ENCODE peak calls at places on chromosomes 5 and 9, in eight cellular contexts. Z is adipocyte; Q is IMR-90; U is NT2/D1; D is GM23248; R is psoas muscle; P is naive thymus-derived CD4-positive, alpha-beta T cell; T is left ventricle myocardium inferior. Y is an unnamed sample. For H3K4me1, the result is how much of the 10 kb centered on the place peaks cover.

GRCh38 chr5:60842859-60843692 is 993 bp downstream of the ELOVL7 start:
- DNase-seq in U (no peak), P (no peak), R (no peak), T (no peak), D (peak), Q (no peak), Z (peak), Y (no peak)

GRCh38 chr5:91318727-91319126 is 64.4 kb downstream of the ARRDC3 start:
- DNase-seq in D (no peak), R (no peak), Q (no peak), U (no peak), T (no peak), P (no peak), Z (no peak), Y (no peak)

GRCh38 chr5:65172486-65173129 is 309.1 kb downstream of the ADAMTS6 start:
- DNase-seq in Q (peak), T (no peak), U (no peak), D (peak), Z (no peak), P (no peak), R (no peak), Y (no peak)

GRCh38 chr5:149267241-149267973 is 4.3 kb upstream of the AFAP1L1 start:
- DNase-seq in D (peak), P (no peak), Z (no peak), Q (no peak), T (no peak), U (no peak), R (no peak), Y (no peak)

GRCh38 chr9:115717711-115718173 is 435.8 kb upstream of the PAPPA start:
- DNase-seq in Z (peak), T (no peak), Q (peak), U (no peak), R (no peak), P (no peak), D (peak), Y (no peak)

GRCh38 chr5:149320791-149321330 is 24.4 kb upstream of the GRPEL2 start:
- DNase-seq in D (peak), T (peak), Z (peak), U (peak), R (peak), Q (peak), P (no peak), Y (peak)

GRCh38 chr5:61051267-61051666 is 106.3 kb downstream of the NDUFAF2 start:
- DNase-seq in R (no peak), T (no peak), D (peak), P (no peak), Z (peak), Q (peak), U (no peak), Y (no peak)

GRCh38 chr9:89462817-89463216 is 35.1 kb downstream of the SEMA4D start:
- DNase-seq in Z (no peak), U (no peak), D (no peak), T (no peak), Q (no peak), R (no peak), P (no peak), Y (no peak)

GRCh38 chr5:14806452-14806851 is 65.1 kb downstream of the ANKH start:
- DNase-seq in P (no peak), D (peak), Z (no peak), U (no peak), Q (peak), R (peak), T (peak), Y (no peak)

GRCh38 chr9:114186091-114186792 is 30.9 kb downstream of the COL27A1 start:
- DNase-seq in R (no peak), D (no peak), P (no peak), Z (no peak), Q (no peak), T (no peak), U (no peak), Y (no peak)

GRCh38 chr9:71025728-71026127 is 95.7 kb downstream of the TRPM3 start:
- DNase-seq in P (no peak), Z (no peak), Q (no peak), T (no peak), U (no peak), R (no peak), D (no peak), Y (no peak)

GRCh38 chr5:102049517-102049916 is 246.6 kb downstream of the SLCO4C1 start:
- DNase-seq in T (no peak), Z (no peak), Q (no peak), D (no peak), R (no peak), U (no peak), P (no peak), Y (peak)

GRCh38 chr9:761155-761792 is 80.2 kb upstream of the DMRT1 start:
- DNase-seq in P (no peak), U (no peak), T (no peak), Q (peak), D (peak), Z (peak), R (no peak), Y (no peak)

GRCh38 chr9:119375892-119376291 is 6.7 kb upstream of the BRINP1 start:
- DNase-seq in R (no peak), T (no peak), U (peak), P (no peak), Z (peak), D (peak), Q (no peak), Y (peak)

GRCh38 chr9:9998491-9999287 is 614.1 kb downstream of the PTPRD start:
- DNase-seq in U (no peak), R (no peak), P (no peak), D (peak), Q (no peak), T (no peak), Z (no peak), Y (no peak)

GRCh38 chr5:132022737-132023136 is 11.3 kb upstream of the ACSL6 start:
- DNase-seq in T (no peak), R (no peak), Z (no peak), Q (no peak), P (no peak), U (no peak), D (peak), Y (no peak)

GRCh38 chr9:131724678-131725077 is 15.2 kb downstream of the RAPGEF1 start:
- DNase-seq in P (no peak), Z (no peak), U (no peak), R (no peak), D (no peak), Q (no peak), T (no peak), Y (no peak)
- H3K4me1 ChIP-seq in P (under half), Z (under half), U (under half), R (half or more), D (under half), Q (under half), T (half or more), Y (under half)

GRCh38 chr5:69331528-69332445 is 814 bp downstream of the CCDC125 start:
- DNase-seq in D (peak), T (no peak), Q (no peak), P (no peak), R (no peak), U (no peak), Z (no peak), Y (no peak)
- H3K4me3 ChIP-seq in D (peak), T (peak), Q (peak), P (peak), R (peak), U (no peak), Z (peak), Y (peak)

GRCh38 chr9:134216449-134216951 is 52.1 kb upstream of the RNU6ATAC start:
- DNase-seq in D (no peak), P (no peak), Z (no peak), T (peak), R (peak), Q (no peak), U (no peak), Y (no peak)

GRCh38 chr9:134215709-134216448 is 51.5 kb upstream of the RNU6ATAC start:
- DNase-seq in R (peak), P (no peak), T (peak), Q (peak), Z (peak), U (no peak), D (no peak), Y (no peak)

GRCh38 chr9:134216961-134217360 is 52.6 kb upstream of the RNU6ATAC start:
- DNase-seq in Q (no peak), P (no peak), T (no peak), D (no peak), R (peak), Z (no peak), U (no peak), Y (no peak)

GRCh38 chr9:134218230-134218629 is 53.9 kb upstream of the RNU6ATAC start:
- DNase-seq in P (no peak), R (peak), T (no peak), Z (no peak), Q (no peak), U (no peak), D (no peak), Y (no peak)

GRCh38 chr9:134217431-134218210 is 53.3 kb upstream of the RNU6ATAC start:
- DNase-seq in U (no peak), Z (no peak), D (no peak), R (peak), P (no peak), Q (no peak), T (peak), Y (peak)
- H3K4me1 ChIP-seq in U (under half), Z (under half), D (under half), R (under half), P (under half), Q (under half), T (under half), Y (under half)

GRCh38 chr5:138132543-138132942 is 6.7 kb downstream of the NME5 start:
- DNase-seq in Z (no peak), Q (no peak), U (no peak), P (no peak), R (no peak), D (no peak), T (no peak), Y (no peak)
- H3K4me3 ChIP-seq in Z (no peak), Q (no peak), U (no peak), P (no peak), R (peak), D (peak), T (no peak), Y (peak)

DNA sequence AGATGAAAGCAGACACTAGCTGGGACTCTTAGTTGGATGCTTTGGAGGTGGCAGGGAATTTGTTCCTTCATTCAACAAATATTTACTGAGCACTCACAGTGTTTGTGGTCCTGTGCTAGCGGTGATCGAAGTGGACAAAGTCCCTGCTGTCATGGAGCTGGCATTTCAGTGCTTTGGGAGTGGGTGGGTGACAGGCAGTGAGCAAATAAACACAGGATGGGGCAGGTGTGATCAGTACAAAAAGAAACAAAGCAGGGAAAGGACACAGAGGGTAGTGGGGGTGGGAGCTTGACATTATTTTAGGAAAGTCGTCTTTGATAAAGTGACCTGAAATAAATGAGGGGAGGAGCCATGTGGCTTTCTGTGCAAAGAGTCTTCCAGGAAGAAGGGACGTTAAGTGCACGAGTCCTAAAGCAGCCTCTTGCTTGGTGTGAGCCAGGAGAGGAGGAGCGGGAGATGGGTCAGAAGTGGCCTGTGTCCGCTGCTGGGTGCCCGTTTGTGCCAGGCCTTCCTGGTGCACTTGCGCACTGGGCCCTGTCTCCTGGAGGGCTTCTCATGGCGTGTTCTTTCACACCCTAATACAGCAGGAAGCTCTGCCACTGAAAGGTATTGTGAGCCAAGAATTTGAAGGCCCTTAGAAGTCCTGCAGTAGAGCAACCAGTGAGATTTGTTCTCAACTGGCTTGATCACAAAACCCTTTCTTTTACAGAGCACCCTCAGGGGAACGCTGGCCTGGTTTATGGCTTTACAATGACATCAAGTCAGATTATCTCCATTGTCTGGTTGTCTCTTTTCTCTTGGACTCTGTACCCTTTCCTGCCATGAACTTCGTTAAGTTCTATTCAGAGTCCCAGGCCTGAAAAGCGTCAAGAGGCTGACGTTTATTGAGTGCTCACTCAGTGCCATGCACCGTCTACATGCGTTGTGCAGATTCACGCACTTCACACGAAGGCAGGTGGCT is 14.9 kb downstream of the NDST1 start:
- DNase-seq in Z (no peak), R (no peak), P (no peak), U (no peak), T (peak), D (no peak), Q (no peak), Y (no peak)
- H3K4me1 ChIP-seq in Z (under half), R (half or more), P (under half), U (under half), T (half or more), D (under half), Q (under half), Y (under half)

GRCh38 chr5:111775224-111775623 is 18.2 kb upstream of the NREP start:
- DNase-seq in T (no peak), U (no peak), D (peak), Q (peak), P (no peak), Z (peak), R (no peak), Y (no peak)
- H3K4me3 ChIP-seq in T (no peak), U (no peak), D (no peak), Q (no peak), P (no peak), Z (no peak), R (no peak), Y (no peak)

DNA sequence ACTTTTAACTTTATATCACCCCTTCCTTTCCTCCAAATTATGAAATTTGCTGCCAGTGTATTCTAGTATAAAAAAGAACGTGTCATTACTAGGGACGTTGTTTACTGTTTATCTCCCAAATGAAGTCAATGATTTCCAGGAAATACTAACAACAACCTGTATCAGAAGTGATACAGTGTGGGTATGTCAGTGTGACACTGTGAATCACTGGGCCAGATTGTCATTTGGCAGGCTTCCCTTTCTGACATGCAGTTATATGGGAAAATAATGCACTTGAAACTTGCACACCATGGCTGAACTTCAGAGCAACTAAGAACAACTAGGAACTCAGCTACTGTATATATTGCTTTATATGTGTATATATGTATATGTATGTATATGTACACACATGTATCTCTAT is 12.6 kb downstream of the ZNF462 start:
- DNase-seq in Z (no peak), Q (no peak), D (no peak), R (no peak), T (no peak), P (no peak), U (no peak), Y (no peak)
- H3K4me1 ChIP-seq in Z (under half), Q (under half), D (under half), R (half or more), T (half or more), P (under half), U (under half), Y (under half)

DNA sequence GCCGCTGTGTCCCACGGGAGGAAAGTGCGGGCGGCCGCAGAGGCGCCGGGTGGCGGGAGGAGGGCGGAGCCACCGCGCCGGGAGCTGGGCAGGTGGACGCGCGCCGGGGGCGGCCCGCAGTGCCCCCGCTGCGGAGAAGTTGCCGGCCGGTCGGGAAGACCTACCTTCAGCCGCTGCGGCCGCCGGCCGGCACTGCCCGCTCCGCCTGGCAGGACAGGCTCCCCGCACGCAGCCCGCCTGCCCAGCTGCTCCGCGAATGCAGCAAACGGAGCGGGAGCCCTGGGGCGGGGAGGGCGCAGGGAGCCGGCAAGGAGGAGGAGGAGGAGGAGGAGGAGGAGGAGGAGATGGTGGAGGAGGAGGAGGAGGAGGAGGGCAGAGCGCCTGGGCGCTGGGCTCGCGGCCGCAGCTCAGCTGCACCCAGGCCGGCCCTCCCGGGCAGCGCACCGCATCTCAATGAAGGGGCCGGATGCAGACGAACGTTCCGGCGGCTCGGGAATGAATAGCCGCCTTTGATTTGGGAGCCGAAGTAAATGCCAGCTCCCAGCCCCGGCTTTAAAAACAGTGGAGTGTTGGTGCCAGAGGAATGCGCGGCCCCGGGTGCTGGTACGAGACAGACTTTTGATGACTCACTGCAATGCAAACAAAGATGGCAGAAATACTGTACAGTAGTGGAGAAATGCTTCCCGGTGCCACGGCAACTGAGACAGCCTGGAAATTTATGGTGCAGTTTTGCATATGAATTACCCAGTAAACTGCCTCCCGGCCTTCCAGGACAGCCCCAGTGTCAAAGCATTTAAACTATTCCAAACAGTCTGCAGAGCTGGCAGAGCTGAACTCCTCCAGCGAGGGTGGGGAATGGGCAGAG is 43.3 kb downstream of the NACC2 start:
- DNase-seq in U (peak), R (no peak), Q (peak), P (no peak), D (peak), T (peak), Z (peak), Y (peak)
- H3K4me3 ChIP-seq in U (peak), R (peak), Q (peak), P (peak), D (peak), T (peak), Z (peak), Y (peak)